ENCODE peak calls at places on chromosomes 2 and 18, in five cellular contexts. N, C, X, L and K are unnamed samples.

GRCh38 chr2:120992791-120993555 is 257.3 kb downstream of the GLI2 start:
- DNase-seq in L (no peak), N (no peak), X (no peak), C (no peak), K (no peak)

GRCh38 chr2:120510751-120511395 is 164.9 kb downstream of the INHBB start:
- DNase-seq in N (no peak), C (no peak), L (no peak), X (no peak), K (no peak)

GRCh38 chr2:229920011-229920781 is 1.6 kb downstream of the TRIP12 start:
- DNase-seq in N (peak; percentile 27), L (peak; percentile 35), C (no peak), X (no peak), K (no peak)

GRCh38 chr18:50632895-50633515 is 73.1 kb downstream of the MAPK4 start:
- DNase-seq in L (no peak), N (no peak), X (no peak), C (no peak), K (no peak)

GRCh38 chr18:7452331-7452730 is 114.8 kb upstream of the PTPRM start:
- DNase-seq in C (no peak), X (peak; percentile 81), L (peak; percentile 33), N (peak; percentile 18), K (peak; percentile 50)

GRCh38 chr18:8215741-8216140 is 393.5 kb upstream of the RAB12 start:
- DNase-seq in L (no peak), C (no peak), N (no peak), X (peak; percentile 51), K (no peak)

GRCh38 chr18:55515946-55516710 is 71.9 kb downstream of the TCF4 start:
- DNase-seq in L (no peak), N (no peak), C (no peak), X (no peak), K (no peak)

GRCh38 chr2:27281442-27281841 is 787 bp upstream of the TRIM54 start:
- DNase-seq in L (no peak), C (no peak), N (no peak), X (no peak), K (no peak)

GRCh38 chr2:106189325-106189724 is 4.8 kb downstream of the UXS1 start:
- DNase-seq in N (no peak), L (no peak), C (no peak), X (no peak), K (no peak)

GRCh38 chr2:143083636-143084035 is 45.6 kb upstream of the ARHGAP15 start:
- DNase-seq in X (no peak), N (no peak), L (no peak), C (no peak), K (no peak)

GRCh38 chr2:231433990-231434389 is 30.3 kb downstream of the NCL start:
- DNase-seq in L (no peak), N (no peak), C (no peak), X (no peak), K (no peak)

GRCh38 chr18:394997-395383 is 105.5 kb downstream of the COLEC12 start:
- DNase-seq in C (no peak), X (no peak), L (no peak), N (no peak), K (no peak)

GRCh38 chr2:179440642-179441251 is 176.1 kb upstream of the SESTD1 start:
- DNase-seq in C (no peak), N (peak; percentile 34), L (peak; percentile 48), X (peak; percentile 78), K (peak; percentile 41)

GRCh38 chr2:168528469-168528868 is 72.4 kb downstream of the CERS6 start:
- DNase-seq in X (no peak), L (no peak), C (no peak), N (no peak), K (no peak)

GRCh38 chr2:68789603-68790002 is 55.0 kb downstream of the ARHGAP25 start:
- DNase-seq in C (peak; percentile 97), X (no peak), L (no peak), N (no peak), K (no peak)

GRCh38 chr18:78904179-78904531 is 75.5 kb upstream of the SALL3 start:
- DNase-seq in N (no peak), L (no peak), C (no peak), X (no peak), K (no peak)

GRCh38 chr2:55419514-55420243 is at the start of gene CCDC88A:
- DNase-seq in N (peak; percentile 92), C (peak; percentile 59), L (peak; percentile 99), X (peak; percentile 97), K (peak; percentile 85)

GRCh38 chr2:54206596-54206995 is 49.4 kb downstream of the TSPYL6 start:
- DNase-seq in L (peak; percentile 30), C (no peak), X (peak; percentile 43), N (peak; percentile 50), K (peak; percentile 45)

GRCh38 chr2:145091011-145091744 is 571.3 kb upstream of the ZEB2 start:
- DNase-seq in N (no peak), C (no peak), X (no peak), L (no peak), K (no peak)

GRCh38 chr2:68727698-68728375 is 6.8 kb upstream of the ARHGAP25 start:
- DNase-seq in X (no peak), C (no peak), N (no peak), L (no peak), K (no peak)

GRCh38 chr2:141027221-141027620 is 1103.6 kb downstream of the LRP1B start:
- DNase-seq in C (no peak), L (no peak), N (no peak), X (no peak), K (no peak)

DNA sequence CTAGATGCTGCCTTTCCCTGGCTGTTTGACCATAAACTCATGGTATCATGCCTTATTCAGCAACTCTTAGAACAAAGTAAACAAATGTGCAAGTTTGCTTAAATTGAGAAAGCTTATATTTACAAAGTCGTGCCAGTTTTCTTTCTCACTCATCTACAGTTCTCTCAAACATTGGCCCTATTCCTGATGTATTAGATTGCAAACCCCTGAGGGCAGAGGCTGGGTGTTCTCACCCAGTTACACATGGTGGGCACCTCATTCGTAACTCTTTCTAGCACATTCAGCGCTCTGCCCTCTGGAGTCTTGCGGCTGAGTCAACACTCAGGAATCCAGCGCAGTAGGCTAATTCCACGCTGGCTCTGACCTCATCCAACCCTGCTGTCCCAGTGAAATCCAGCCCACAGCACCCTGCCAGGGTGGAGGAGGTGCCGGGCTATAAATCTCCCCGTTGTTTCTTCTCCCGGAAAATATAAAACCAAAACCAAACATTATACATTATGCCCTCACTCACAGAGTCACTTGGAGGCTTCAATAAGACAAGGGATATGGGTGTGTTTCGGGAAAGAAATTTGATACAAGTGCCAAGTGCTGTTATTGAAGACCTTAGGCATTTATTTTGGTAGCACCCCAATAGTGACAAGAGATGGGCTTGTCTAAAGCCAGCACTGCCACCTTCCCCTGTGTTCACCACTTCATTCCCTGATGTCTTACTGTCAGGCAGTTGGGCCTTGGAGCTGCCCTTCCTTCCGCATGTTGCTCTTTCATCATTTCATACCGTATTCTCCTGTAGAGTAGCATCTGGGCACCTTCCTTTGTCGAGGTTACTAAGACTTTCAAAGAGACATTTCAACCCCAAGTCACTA is 287.4 kb downstream of the PRKCE start:
- DNase-seq in N (peak; percentile 78), L (peak; percentile 8), X (peak; percentile 31), C (no peak), K (peak; percentile 91)
- H3K4me1 ChIP-seq in N (peaks cover 14% of the 10 kb centered on the region), L (peaks cover 4% of the 10 kb centered on the region), X (no peaks in the 10 kb centered on the region), C (peaks cover 7% of the 10 kb centered on the region), K (peaks cover 56% of the 10 kb centered on the region)

DNA sequence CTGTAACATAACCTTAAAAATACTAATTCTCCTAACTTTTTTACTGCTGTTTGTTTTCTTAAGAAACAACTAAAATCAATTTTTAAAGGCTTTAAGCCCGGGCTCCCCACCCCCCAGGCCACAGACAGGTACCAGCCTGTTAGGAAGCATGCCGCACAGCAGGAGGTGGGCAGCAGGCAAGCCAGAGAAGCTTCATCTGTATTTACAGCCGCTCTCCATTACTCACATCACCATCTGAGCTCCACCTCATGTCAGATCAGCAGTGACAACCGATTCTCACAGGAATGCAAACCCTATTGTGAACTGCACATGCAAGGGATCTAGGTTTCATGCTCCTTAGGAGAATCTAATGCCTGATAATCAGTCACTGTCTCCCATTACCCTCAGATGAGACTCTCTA is 517.1 kb downstream of the NRXN1 start:
- DNase-seq in X (peak; percentile 71), L (no peak), C (no peak), N (no peak), K (no peak)
- TF ChIP-seq JUNB in X (no peak), L (no peak), C (no peak), N (no peak), K (no peak)

DNA sequence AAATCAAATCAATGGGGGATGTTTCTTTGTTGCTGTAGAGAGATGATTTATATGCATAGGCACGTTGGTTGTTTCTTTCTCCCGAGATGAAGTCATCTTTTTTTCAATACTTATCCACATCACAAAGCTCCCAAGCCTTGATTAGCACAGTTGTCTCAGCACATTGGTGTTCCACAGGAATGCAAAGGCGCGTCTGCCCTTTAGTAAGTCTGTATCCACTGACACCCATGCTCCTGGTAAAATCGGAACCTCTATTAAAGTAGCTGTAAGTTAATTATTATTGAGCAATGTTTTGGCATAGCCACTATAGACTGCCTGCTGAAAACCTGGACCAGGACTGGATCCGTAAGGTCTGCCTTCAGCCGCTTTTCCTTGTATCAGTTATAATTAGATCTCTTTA is 77.6 kb upstream of the RBM44 start:
- DNase-seq in N (no peak), X (no peak), C (no peak), L (no peak), K (no peak)
- H3K4me1 ChIP-seq in N (peaks cover 35% of the 10 kb centered on the region), X (peaks cover 22% of the 10 kb centered on the region), C (no peaks in the 10 kb centered on the region), L (peaks cover 5% of the 10 kb centered on the region), K (peaks cover 38% of the 10 kb centered on the region)

DNA sequence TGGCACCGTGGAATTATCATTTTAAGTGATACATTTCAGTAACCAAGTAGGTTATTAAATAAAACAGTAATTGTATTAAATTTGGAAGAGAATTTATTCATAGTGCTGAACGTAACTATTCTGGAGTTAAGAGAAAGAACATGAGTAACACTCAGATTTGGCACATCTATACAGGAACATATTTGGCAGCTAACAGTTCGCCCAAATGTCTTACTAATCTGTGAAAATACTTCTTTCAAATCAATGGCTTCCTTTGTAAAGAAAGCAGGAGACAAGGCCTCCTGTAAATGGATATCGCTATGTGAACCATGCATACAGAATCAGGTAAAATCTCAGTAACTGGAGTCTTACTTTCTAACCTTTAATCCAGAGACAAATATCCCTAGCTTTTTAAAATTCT is 64.4 kb downstream of the ZNF516 start:
- DNase-seq in C (no peak), L (no peak), X (no peak), N (no peak), K (no peak)
- TF ChIP-seq JUNB in C (no peak), L (no peak), X (no peak), N (no peak), K (no peak)

GRCh38 chr18:32907215-32907590 is 134.4 kb upstream of the KLHL14 start:
- DNase-seq in N (no peak), X (no peak), L (no peak), C (no peak), K (no peak)
- H3K4me1 ChIP-seq in N (peaks cover 27% of the 10 kb centered on the region), X (peaks cover 4% of the 10 kb centered on the region), L (no peaks in the 10 kb centered on the region), C (no peaks in the 10 kb centered on the region), K (no peaks in the 10 kb centered on the region)